ENCODE peak calls at places on chromosomes 3 and 15, in ten cellular contexts. H is lower leg skin, O is GM12865, A is AG09309, U is PC-9, S is dorsolateral prefrontal cortex, E is MCF 10A, J is epithelial cell of esophagus, V is NB4, B is upper lobe of right lung. M is an unnamed sample.

GRCh38 chr3:171129827-171130226 is 103.3 kb upstream of the SLC2A2 start:
- DNase-seq in H (no peak), O (no peak), A (no peak), U (no peak), S (no peak), E (no peak), J (no peak), V (no peak), B (no peak), M (no peak)

GRCh38 chr3:131655076-131655685 is 152.4 kb upstream of the MRPL3 start:
- DNase-seq in H (no peak), O (no peak), A (no peak), U (no peak), S (no peak), E (no peak), J (peak; percentile 80), V (no peak), B (no peak), M (no peak)

GRCh38 chr3:37348736-37349396 is 174.5 kb upstream of the LRRFIP2 start:
- DNase-seq in H (no peak), O (no peak), A (no peak), U (no peak), S (no peak), E (no peak), J (no peak), V (no peak), B (no peak), M (no peak)

GRCh38 chr3:182182531-182182968 is 470.8 kb downstream of the SOX2 start:
- DNase-seq in H (no peak), O (peak; percentile 36), A (no peak), U (peak; percentile 25), S (no peak), E (peak; percentile 54), J (peak; percentile 98), V (no peak), B (no peak), M (no peak)

GRCh38 chr3:130839815-130840214 is 54.1 kb upstream of the ATP2C1 start:
- DNase-seq in H (no peak), O (peak; percentile 46), A (no peak), U (no peak), S (no peak), E (no peak), J (no peak), V (peak; percentile 51), B (no peak), M (peak; percentile 41)

GRCh38 chr15:100048736-100049135 is 293.0 kb downstream of the ADAMTS17 start:
- DNase-seq in H (peak; percentile 5), O (no peak), A (no peak), U (no peak), S (no peak), E (no peak), J (no peak), V (no peak), B (no peak), M (no peak)

GRCh38 chr15:48978638-48979037 is 14.9 kb upstream of the SHC4 start:
- DNase-seq in H (no peak), O (no peak), A (no peak), U (no peak), S (no peak), E (no peak), J (no peak), V (no peak), B (no peak), M (no peak)

GRCh38 chr15:64807751-64808222 is 17.7 kb downstream of the PIF1 start:
- DNase-seq in H (no peak), O (no peak), A (no peak), U (no peak), S (no peak), E (no peak), J (no peak), V (no peak), B (no peak), M (no peak)

GRCh38 chr3:147360936-147361670 is 45.2 kb downstream of the ZIC4 start:
- DNase-seq in H (no peak), O (peak; percentile 53), A (no peak), U (no peak), S (no peak), E (no peak), J (no peak), V (no peak), B (no peak), M (no peak)

GRCh38 chr3:128488636-128488994 is 4.4 kb downstream of the GATA2 start:
- DNase-seq in H (no peak), O (no peak), A (no peak), U (no peak), S (no peak), E (no peak), J (no peak), V (no peak), B (no peak), M (no peak)

GRCh38 chr3:16069149-16069922 is 105.1 kb upstream of the GALNT15 start:
- DNase-seq in H (no peak), O (no peak), A (peak; percentile 67), U (peak; percentile 14), S (no peak), E (peak; percentile 74), J (peak; percentile 85), V (no peak), B (no peak), M (no peak)

GRCh38 chr3:33131328-33132018 is 17.7 kb downstream of the CRTAP start:
- DNase-seq in H (peak; percentile 54), O (peak; percentile 80), A (no peak), U (peak; percentile 43), S (no peak), E (peak; percentile 75), J (peak; percentile 81), V (peak; percentile 69), B (no peak), M (peak; percentile 79)

GRCh38 chr3:53069422-53070068 is 23.7 kb upstream of the SFMBT1 start:
- DNase-seq in H (no peak), O (no peak), A (no peak), U (no peak), S (no peak), E (no peak), J (no peak), V (no peak), B (no peak), M (no peak)

GRCh38 chr3:44989141-44989540 is 13.1 kb downstream of the EXOSC7 start:
- DNase-seq in H (no peak), O (no peak), A (no peak), U (no peak), S (no peak), E (no peak), J (no peak), V (no peak), B (no peak), M (no peak)

GRCh38 chr15:74783072-74783807 is 1.4 kb downstream of the CSK start:
- DNase-seq in H (no peak), O (peak; percentile 76), A (no peak), U (peak; percentile 44), S (no peak), E (peak; percentile 52), J (no peak), V (peak; percentile 87), B (no peak), M (no peak)

GRCh38 chr15:97747342-97747741 is 213.2 kb upstream of the ARRDC4 start:
- DNase-seq in H (no peak), O (no peak), A (no peak), U (no peak), S (no peak), E (peak; percentile 21), J (peak; percentile 7), V (no peak), B (no peak), M (no peak)

GRCh38 chr3:105369501-105370371 is 3.0 kb downstream of the ALCAM start:
- DNase-seq in H (peak; percentile 45), O (peak; percentile 79), A (no peak), U (peak; percentile 73), S (peak; percentile 66), E (peak; percentile 77), J (peak; percentile 68), V (peak; percentile 77), B (peak; percentile 87), M (peak; percentile 28)

GRCh38 chr15:31383150-31383549 is 56.5 kb downstream of the KLF13 start:
- DNase-seq in H (no peak), O (no peak), A (no peak), U (no peak), S (no peak), E (no peak), J (no peak), V (no peak), B (no peak), M (no peak)

DNA sequence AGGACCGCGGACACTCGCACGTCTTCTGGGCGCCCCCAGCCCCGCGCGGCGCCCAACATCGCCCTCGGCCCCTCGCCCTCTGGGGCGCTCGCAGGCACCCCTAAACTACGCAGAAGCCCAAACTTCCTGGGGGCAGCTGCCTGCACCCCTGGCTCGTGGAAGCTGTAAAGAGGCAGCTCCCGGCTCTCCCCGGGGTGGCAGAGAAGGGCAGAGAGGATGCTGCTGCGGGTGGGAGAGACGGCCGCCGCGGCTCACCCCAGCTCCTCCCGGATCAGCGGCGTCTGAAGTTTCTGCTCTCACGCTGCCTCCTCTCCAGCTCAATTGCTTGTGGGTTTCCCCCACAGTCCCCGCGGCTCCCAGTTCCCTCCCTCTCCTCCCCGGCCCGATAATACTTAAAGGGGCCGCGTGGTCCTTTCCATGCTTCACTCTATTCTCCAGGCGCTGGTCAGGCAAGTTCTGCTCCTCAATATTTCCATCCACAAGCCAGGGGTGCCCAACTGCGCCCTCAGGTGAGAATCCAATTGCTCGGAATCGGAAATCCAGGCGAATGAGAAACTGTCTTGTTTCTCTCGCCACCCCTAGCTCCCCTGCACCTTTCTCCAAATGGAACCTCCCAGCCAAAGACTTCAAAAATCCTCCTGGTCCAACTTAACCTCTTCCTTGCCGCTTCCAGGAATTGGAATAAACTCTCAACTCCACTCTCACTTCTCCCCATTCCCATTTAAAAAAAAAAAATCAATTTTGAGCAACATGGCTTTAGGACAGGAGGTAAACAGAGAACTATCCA is 748.5 kb downstream of the ROBO1 start:
- DNase-seq in H (peak; percentile 78), O (peak; percentile 81), A (peak; percentile 74), U (peak; percentile 82), S (peak; percentile 81), E (peak; percentile 95), J (peak; percentile 95), V (no peak), B (peak; percentile 83), M (peak; percentile 69)
- TF ChIP-seq CTCF in H (no peak), O (no peak), A (no peak), U (no peak), S (peak; percentile 7), E (no peak), J (no peak), V (no peak), B (no peak), M (no peak)

GRCh38 chr3:55897573-55898224 is 410.6 kb upstream of the WNT5A start:
- DNase-seq in H (no peak), O (no peak), A (no peak), U (peak; percentile 20), S (no peak), E (peak; percentile 60), J (peak; percentile 37), V (peak; percentile 4), B (no peak), M (no peak)
- TF ChIP-seq CTCF in H (no peak), O (peak; percentile 9), A (peak; percentile 47), U (peak; percentile 78), S (peak; percentile 13), E (peak; percentile 77), J (peak; percentile 73), V (no peak), B (peak; percentile 48), M (no peak)

GRCh38 chr3:69324362-69325025 is 61.4 kb downstream of the FRMD4B start:
- DNase-seq in H (no peak), O (peak; percentile 84), A (no peak), U (no peak), S (no peak), E (peak; percentile 51), J (peak; percentile 11), V (peak; percentile 67), B (no peak), M (no peak)
- TF ChIP-seq CTCF in H (no peak), O (peak; percentile 79), A (peak; percentile 15), U (peak; percentile 33), S (peak; percentile 60), E (peak; percentile 53), J (peak; percentile 41), V (peak; percentile 48), B (peak; percentile 50), M (peak; percentile 40)

GRCh38 chr3:119831022-119831421 is 49.1 kb downstream of the NR1I2 start:
- DNase-seq in H (no peak), O (no peak), A (no peak), U (no peak), S (no peak), E (peak; percentile 10), J (no peak), V (no peak), B (no peak), M (no peak)
- TF ChIP-seq CTCF in H (no peak), O (no peak), A (peak; percentile 14), U (no peak), S (no peak), E (no peak), J (peak; percentile 16), V (no peak), B (peak; percentile 12), M (no peak)